ENCODE peak calls at places on chromosomes 6 and 20, in five cellular contexts. D is A549, I is HepG2, O is GM12878, B is K562. U is an unnamed sample.

GRCh38 chr6:133436652-133437051 is 195.5 kb downstream of the EYA4 start:
- DNase-seq in D (no peak), I (no peak), O (no peak), B (no peak), U (no peak)

GRCh38 chr6:100035873-100036653 is 42.0 kb upstream of the MCHR2 start:
- DNase-seq in D (no peak), I (no peak), O (no peak), B (no peak), U (no peak)

GRCh38 chr20:10076126-10077080 is 41.6 kb downstream of the ANKEF1 start:
- DNase-seq in D (peak; percentile 68), I (no peak), O (no peak), B (no peak), U (peak; percentile 93)

GRCh38 chr6:44496705-44497369 is 109.3 kb downstream of the CDC5L start:
- DNase-seq in D (no peak), I (no peak), O (no peak), B (no peak), U (no peak)

GRCh38 chr20:2330090-2330695 is 34.4 kb downstream of the TGM3 start:
- DNase-seq in D (no peak), I (no peak), O (no peak), B (no peak), U (no peak)

GRCh38 chr20:33568378-33569289 is 78.7 kb downstream of the CBFA2T2 start:
- DNase-seq in D (no peak), I (peak; percentile 30), O (no peak), B (no peak), U (no peak)

GRCh38 chr6:82006027-82006738 is 241.4 kb downstream of the IBTK start:
- DNase-seq in D (peak; percentile 44), I (peak; percentile 57), O (no peak), B (peak; percentile 21), U (no peak)

GRCh38 chr20:9359561-9360308 is 154.7 kb upstream of the LAMP5 start:
- DNase-seq in D (peak; percentile 77), I (peak; percentile 67), O (no peak), B (peak; percentile 41), U (peak; percentile 82)

GRCh38 chr6:138087549-138087948 is 19.7 kb downstream of the PERP start:
- DNase-seq in D (peak; percentile 57), I (peak; percentile 31), O (no peak), B (no peak), U (no peak)

GRCh38 chr20:37526839-37527637 is 638 bp downstream of the BLCAP start:
- DNase-seq in D (peak; percentile 22), I (no peak), O (no peak), B (no peak), U (no peak)

GRCh38 chr20:17503501-17504325 is 27.5 kb downstream of the BFSP1 start:
- DNase-seq in D (no peak), I (no peak), O (no peak), B (no peak), U (no peak)

GRCh38 chr6:36289281-36290018 is 19.6 kb downstream of the PNPLA1 start:
- DNase-seq in D (no peak), I (no peak), O (no peak), B (no peak), U (no peak)

GRCh38 chr6:135089901-135090300 is 35.3 kb upstream of the HBS1L start:
- DNase-seq in D (no peak), I (no peak), O (no peak), B (no peak), U (no peak)

GRCh38 chr6:135090819-135091218 is 36.2 kb upstream of the HBS1L start:
- DNase-seq in D (no peak), I (no peak), O (no peak), B (peak; percentile 55), U (no peak)

GRCh38 chr6:135087803-135088202 is 33.2 kb upstream of the HBS1L start:
- DNase-seq in D (no peak), I (no peak), O (no peak), B (no peak), U (no peak)

GRCh38 chr6:135088232-135088760 is 33.7 kb upstream of the HBS1L start:
- DNase-seq in D (no peak), I (no peak), O (no peak), B (no peak), U (no peak)

DNA sequence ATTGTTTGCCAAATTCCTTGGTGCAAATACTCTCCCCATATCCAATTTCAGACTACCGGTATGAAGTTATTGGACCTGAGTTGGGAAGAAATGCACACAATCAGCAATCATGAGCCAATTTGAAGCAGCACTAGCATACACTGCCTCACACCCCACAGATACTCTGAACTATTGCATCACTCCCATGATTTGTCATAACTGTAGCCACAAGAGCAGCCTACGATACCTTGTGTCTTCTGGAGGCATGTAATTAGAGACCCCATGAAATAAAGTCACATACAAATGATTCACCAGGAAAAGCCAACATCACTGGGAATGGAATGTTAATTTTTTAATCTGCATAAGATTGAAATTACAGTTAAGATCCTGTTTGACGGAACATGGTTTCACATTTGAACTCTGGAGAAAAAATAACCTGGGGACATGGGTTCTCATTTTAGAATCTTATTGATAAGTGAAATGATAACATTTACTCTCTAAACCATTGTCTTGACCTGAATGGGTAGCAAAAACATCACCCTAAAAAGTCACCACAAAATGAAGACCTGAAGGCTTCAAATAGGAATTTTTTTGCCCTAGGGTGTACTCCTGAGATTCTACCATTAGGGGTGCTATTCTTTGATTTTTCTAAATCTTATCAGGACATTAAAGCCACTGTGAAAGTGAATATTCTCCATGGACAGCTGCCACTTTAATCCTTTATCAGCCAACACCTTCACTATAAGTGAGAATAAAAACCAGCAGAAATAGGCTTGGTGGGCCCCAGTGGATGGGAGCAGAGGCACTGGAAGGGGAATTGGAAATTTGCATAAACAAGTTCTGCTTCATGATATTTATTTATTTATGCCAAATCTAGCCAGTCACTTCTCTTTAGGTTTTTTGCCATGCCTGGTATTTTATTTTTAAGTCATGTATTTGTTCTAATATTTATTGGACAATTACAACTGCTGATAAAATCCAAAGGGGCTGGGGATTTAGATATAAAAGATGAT is 34.5 kb upstream of the HBS1L start:
- DNase-seq in D (peak; percentile 2), I (peak; percentile 25), O (peak; percentile 63), B (peak; percentile 60), U (peak; percentile 34)
- TF ChIP-seq CTCF in D (no peak), I (peak; percentile 6), O (peak; percentile 43), B (no peak), U (peak; percentile 30)

DNA sequence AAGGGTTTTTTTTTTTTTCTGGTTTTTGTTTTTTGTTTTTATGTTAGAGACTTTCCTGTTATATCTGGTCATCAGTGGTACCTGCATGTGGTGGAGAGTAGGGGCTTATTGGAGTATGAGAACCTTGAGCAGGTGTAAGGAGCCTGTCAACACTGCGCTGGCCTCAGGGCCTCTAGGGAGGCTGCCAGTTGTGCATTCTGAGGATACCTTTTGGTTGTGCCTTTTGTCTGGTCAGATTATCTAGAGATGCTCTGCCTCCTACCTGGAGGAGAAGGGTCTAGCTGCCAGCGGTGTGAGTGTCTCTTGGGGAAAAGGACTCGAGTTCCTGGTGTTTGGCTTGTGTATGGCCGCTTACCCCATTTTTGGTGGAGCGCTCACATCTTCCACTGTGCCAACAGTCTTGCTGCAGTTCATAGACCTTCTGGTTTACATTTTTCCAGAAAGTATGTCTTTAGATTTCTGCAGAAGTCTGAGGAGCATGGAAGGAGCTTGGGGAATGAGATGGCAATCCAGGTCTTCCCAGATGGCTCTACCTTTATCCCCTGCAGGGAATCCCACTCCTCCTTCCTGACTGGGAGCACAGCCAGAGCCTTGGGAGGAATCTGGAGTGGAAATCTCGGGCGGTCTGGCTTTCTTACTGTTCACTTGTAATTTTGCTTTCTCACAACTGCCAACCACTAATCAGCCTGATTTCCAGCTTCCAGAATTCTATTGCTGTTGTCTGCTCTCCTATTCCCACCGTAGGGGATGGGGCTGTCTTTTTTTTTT is 49.9 kb downstream of the PTPN1 start:
- DNase-seq in D (no peak), I (no peak), O (no peak), B (no peak), U (no peak)
- H3K4me2 ChIP-seq in D (peak overlapping the region; percentile 65), I (no peak overlapping the region), O (no peak overlapping the region), B (no peak overlapping the region), U (peak overlapping the region; percentile 56)

GRCh38 chr6:111745636-111746035 is 127.6 kb downstream of the FYN start:
- DNase-seq in D (no peak), I (no peak), O (no peak), B (no peak), U (no peak)

GRCh38 chr6:111743318-111743717 is 129.9 kb downstream of the FYN start:
- DNase-seq in D (no peak), I (no peak), O (no peak), B (no peak), U (no peak)

GRCh38 chr6:111745186-111745585 is 128.1 kb downstream of the FYN start:
- DNase-seq in D (no peak), I (no peak), O (no peak), B (no peak), U (no peak)

GRCh38 chr6:111741177-111741952 is 131.9 kb downstream of the FYN start:
- DNase-seq in D (no peak), I (no peak), O (peak; percentile 94), B (no peak), U (no peak)

GRCh38 chr6:111743859-111744692 is 129.2 kb downstream of the FYN start:
- DNase-seq in D (no peak), I (no peak), O (no peak), B (no peak), U (no peak)
- TF ChIP-seq MYC in D (no peak), I (no peak), O (no peak), B (no peak), U (no peak)

DNA sequence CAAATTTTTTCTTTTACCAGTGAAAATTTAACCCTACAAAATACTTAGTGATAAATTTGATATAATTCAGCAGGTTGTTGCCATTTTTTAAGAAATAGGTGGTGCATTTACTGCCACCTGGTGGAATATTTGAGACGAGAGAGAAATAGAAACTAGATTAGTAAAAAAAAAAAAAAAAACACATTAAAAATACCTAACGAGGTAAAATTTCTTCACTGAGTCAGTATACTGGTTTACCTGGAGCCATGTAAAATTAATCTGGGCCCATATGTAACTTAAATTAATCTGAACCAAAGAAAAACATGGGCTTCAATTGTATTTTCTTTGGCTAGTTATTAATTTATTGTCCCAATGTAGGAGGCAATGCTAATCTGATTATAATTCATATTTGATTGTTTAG is 520.8 kb downstream of the EPM2A start:
- DNase-seq in D (peak; percentile 13), I (peak; percentile 47), O (no peak), B (peak; percentile 33), U (peak; percentile 45)
- TF ChIP-seq CTCF in D (peak; percentile 63), I (peak; percentile 46), O (peak; percentile 37), B (no peak), U (peak; percentile 18)

GRCh38 chr20:31712112-31712553 is 10.5 kb downstream of the BCL2L1 start:
- DNase-seq in D (no peak), I (peak; percentile 62), O (no peak), B (peak; percentile 79), U (no peak)
- H3K4me2 ChIP-seq in D (peak overlapping the region; percentile 80), I (peak overlapping the region; percentile 64), O (peak overlapping the region; percentile 41), B (peak overlapping the region; percentile 79), U (peak overlapping the region; percentile 69)

GRCh38 chr6:10193321-10193720 is 221.6 kb downstream of the TFAP2A start:
- DNase-seq in D (no peak), I (no peak), O (no peak), B (no peak), U (no peak)
- TF ChIP-seq MYC in D (no peak), I (no peak), O (no peak), B (no peak), U (no peak)

GRCh38 chr20:36217226-36217625 is 19.1 kb upstream of the AAR2 start:
- DNase-seq in D (peak; percentile 46), I (peak; percentile 70), O (no peak), B (peak; percentile 49), U (no peak)
- TF ChIP-seq CTCF in D (no peak), I (peak; percentile 40), O (no peak), B (peak; percentile 87), U (no peak)

U was measured in endothelial cell of umbilical vein.